ENCODE peak calls at places on chromosomes 4 and X, in ten cellular contexts. J, E, X, I, Q, H, O, Y, C and P are unnamed samples.

GRCh38 chr4:8910100-8910821 is 38.6 kb upstream of the HMX1 start:
- DNase-seq in J (no peak), E (no peak), X (peak), I (peak), Q (peak), H (no peak), O (peak), Y (no peak), C (no peak), P (no peak)

GRCh38 chrX:1807301-1807731 is 192.5 kb downstream of the ASMT start:
- DNase-seq in J (no peak), E (peak), X (no peak), I (no peak), Q (no peak), H (no peak), O (no peak), Y (peak), C (peak), P (no peak)

GRCh38 chr4:1661695-1662094 is 22.4 kb downstream of the FAM53A start:
- DNase-seq in J (peak), E (no peak), X (no peak), I (no peak), Q (no peak), H (no peak), O (no peak), Y (no peak), C (no peak), P (no peak)

GRCh38 chrX:15579778-15580747 is 20.7 kb downstream of the ACE2 start:
- DNase-seq in J (no peak), E (peak), X (no peak), I (no peak), Q (no peak), H (no peak), O (no peak), Y (no peak), C (peak), P (no peak)

GRCh38 chr4:69823481-69824186 is 36.3 kb downstream of the SULT1E1 start:
- DNase-seq in J (peak), E (peak), X (no peak), I (no peak), Q (no peak), H (no peak), O (no peak), Y (no peak), C (no peak), P (no peak)

GRCh38 chr4:107863416-107863815 is 38.7 kb downstream of the SGMS2 start:
- DNase-seq in J (no peak), E (peak), X (no peak), I (no peak), Q (no peak), H (no peak), O (no peak), Y (no peak), C (peak), P (no peak)

GRCh38 chr4:25859429-25860148 is 3.2 kb downstream of the SEL1L3 start:
- DNase-seq in J (no peak), E (no peak), X (no peak), I (no peak), Q (no peak), H (peak), O (no peak), Y (no peak), C (peak), P (peak)

GRCh38 chr4:118034061-118034785 is at the start of gene NDST3:
- DNase-seq in J (peak), E (peak), X (no peak), I (peak), Q (peak), H (no peak), O (no peak), Y (peak), C (peak), P (peak)

GRCh38 chr4:167230744-167231143 is 3.5 kb downstream of the SPOCK3 start:
- DNase-seq in J (no peak), E (no peak), X (no peak), I (no peak), Q (no peak), H (no peak), O (no peak), Y (no peak), C (no peak), P (no peak)

GRCh38 chrX:150473371-150473770 is 95.0 kb upstream of the MTM1 start:
- DNase-seq in J (no peak), E (no peak), X (no peak), I (no peak), Q (no peak), H (no peak), O (no peak), Y (no peak), C (no peak), P (no peak)

GRCh38 chr4:74772783-74773182 is 21.5 kb downstream of the BTC start:
- DNase-seq in J (no peak), E (no peak), X (no peak), I (no peak), Q (no peak), H (no peak), O (no peak), Y (no peak), C (no peak), P (no peak)

GRCh38 chrX:16836371-16836770 is 33.8 kb downstream of the RBBP7 start:
- DNase-seq in J (peak), E (no peak), X (no peak), I (peak), Q (peak), H (peak), O (no peak), Y (no peak), C (peak), P (no peak)

GRCh38 chrX:31663172-31663571 is 591.3 kb upstream of the FTHL17 start:
- DNase-seq in J (no peak), E (no peak), X (no peak), I (no peak), Q (no peak), H (no peak), O (no peak), Y (no peak), C (no peak), P (no peak)

GRCh38 chrX:20545538-20545937 is 278.8 kb upstream of the RPS6KA3 start:
- DNase-seq in J (no peak), E (peak), X (no peak), I (no peak), Q (no peak), H (no peak), O (no peak), Y (no peak), C (peak), P (no peak)

GRCh38 chr4:96193061-96193460 is 353.2 kb downstream of the PDHA2 start:
- DNase-seq in J (no peak), E (no peak), X (no peak), I (no peak), Q (no peak), H (no peak), O (no peak), Y (no peak), C (peak), P (no peak)

GRCh38 chrX:103531002-103531401 is 11.7 kb upstream of the RAB40A start:
- DNase-seq in J (no peak), E (peak), X (no peak), I (no peak), Q (no peak), H (no peak), O (no peak), Y (peak), C (peak), P (no peak)
- TF ChIP-seq CTCF in J (no peak), E (no peak), X (no peak), I (no peak), Q (no peak), H (no peak), O (no peak), Y (no peak), C (no peak), P (no peak)

GRCh38 chr4:84455697-84456096 is 43.4 kb downstream of the NKX6-1 start:
- DNase-seq in J (no peak), E (peak), X (no peak), I (no peak), Q (no peak), H (no peak), O (no peak), Y (no peak), C (peak), P (no peak)

GRCh38 chr4:84456157-84456556 is 42.9 kb downstream of the NKX6-1 start:
- DNase-seq in J (no peak), E (no peak), X (no peak), I (no peak), Q (no peak), H (no peak), O (no peak), Y (no peak), C (no peak), P (no peak)

GRCh38 chr4:84451546-84451945 is 47.5 kb downstream of the NKX6-1 start:
- DNase-seq in J (no peak), E (peak), X (no peak), I (no peak), Q (no peak), H (no peak), O (no peak), Y (no peak), C (no peak), P (no peak)
- TF ChIP-seq CTCF in J (peak), E (peak), X (no peak), I (peak), Q (no peak), H (no peak), O (no peak), Y (peak), C (peak), P (peak)

DNA sequence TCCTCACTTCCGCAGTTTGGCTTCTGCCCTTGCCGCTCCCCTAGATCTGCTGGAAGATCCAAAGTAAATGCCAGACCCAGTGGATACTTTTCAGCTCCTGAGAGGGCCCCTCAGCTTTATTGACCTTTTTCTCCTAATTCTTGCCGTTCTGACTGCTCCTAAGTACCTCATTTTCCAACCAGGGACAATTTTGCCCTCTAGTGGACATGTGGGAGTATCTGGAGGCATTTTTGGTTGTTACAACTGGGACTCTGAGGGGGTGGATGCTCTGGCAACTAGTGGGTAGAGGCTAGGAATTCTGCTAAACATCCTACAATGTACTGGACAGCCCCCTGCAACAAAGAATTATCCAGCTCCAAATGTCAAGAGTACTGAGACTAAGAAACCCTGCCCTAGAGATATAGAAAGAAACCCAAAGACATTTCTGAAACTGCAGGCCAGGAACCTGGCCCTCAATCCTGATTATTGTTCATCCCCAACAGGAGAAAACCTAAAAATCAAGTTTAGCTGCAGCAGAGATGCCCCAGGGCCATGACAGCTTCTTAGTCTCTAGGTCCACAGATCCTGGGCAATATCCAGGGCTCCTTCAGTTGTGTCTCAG is 3.4 kb downstream of the TEX13B start:
- DNase-seq in J (peak), E (peak), X (no peak), I (no peak), Q (no peak), H (no peak), O (no peak), Y (peak), C (peak), P (no peak)
- TF ChIP-seq CTCF in J (peak), E (peak), X (no peak), I (peak), Q (peak), H (no peak), O (no peak), Y (peak), C (peak), P (peak)

DNA sequence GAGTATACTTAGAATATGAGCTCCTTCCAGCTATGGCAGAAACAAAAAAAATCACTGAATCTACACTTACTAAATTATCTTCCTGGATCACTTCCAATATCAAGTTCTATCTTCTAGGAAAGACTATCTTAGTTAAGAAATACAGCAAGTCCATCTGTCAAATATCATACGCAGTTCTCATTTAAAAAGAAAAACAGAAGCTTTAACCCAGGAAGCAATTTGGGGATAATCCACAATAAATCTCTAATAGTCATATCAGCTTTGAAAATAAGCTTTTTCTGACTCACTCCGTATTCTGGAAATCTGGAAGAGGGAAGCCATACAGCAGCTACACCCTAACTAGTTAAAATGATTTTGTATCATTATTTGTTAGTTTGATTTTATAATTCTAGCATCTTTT is 37.2 kb downstream of the NFXL1 start:
- DNase-seq in J (no peak), E (no peak), X (no peak), I (no peak), Q (no peak), H (no peak), O (no peak), Y (no peak), C (no peak), P (no peak)
- TF ChIP-seq CTCF in J (no peak), E (no peak), X (no peak), I (no peak), Q (no peak), H (no peak), O (no peak), Y (no peak), C (no peak), P (no peak)

GRCh38 chr4:106323119-106323518 is 6.8 kb downstream of the AIMP1 start:
- DNase-seq in J (no peak), E (no peak), X (no peak), I (no peak), Q (no peak), H (no peak), O (no peak), Y (no peak), C (no peak), P (no peak)
- TF ChIP-seq CTCF in J (no peak), E (no peak), X (no peak), I (no peak), Q (no peak), H (no peak), O (no peak), Y (no peak), C (no peak), P (no peak)

DNA sequence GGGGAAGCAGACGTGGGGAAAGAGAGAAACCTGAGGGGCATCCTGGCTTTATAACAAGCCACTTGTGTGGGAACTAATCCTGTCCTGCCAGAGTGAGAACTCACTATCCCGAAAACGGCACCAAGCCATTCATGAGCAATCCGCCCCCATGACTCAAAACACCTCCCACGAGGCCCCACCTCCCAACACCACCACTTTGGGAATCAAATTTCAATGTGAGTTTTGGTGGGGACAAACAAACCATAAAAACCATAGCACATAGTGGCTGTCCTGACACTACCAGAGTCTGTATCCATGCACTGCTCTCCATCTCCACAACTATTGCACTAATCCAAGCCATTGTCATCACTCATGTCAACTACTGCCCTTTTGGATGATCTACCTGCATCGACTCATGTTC is 28.5 kb upstream of the SEPTIN6 start:
- DNase-seq in J (no peak), E (no peak), X (no peak), I (no peak), Q (no peak), H (no peak), O (no peak), Y (no peak), C (no peak), P (no peak)
- TF ChIP-seq CTCF in J (no peak), E (no peak), X (no peak), I (no peak), Q (no peak), H (no peak), O (no peak), Y (no peak), C (no peak), P (no peak)

GRCh38 chrX:110992611-110993010 is 103.4 kb upstream of the PAK3 start:
- DNase-seq in J (peak), E (peak), X (no peak), I (peak), Q (no peak), H (peak), O (no peak), Y (no peak), C (peak), P (peak)
- TF ChIP-seq CTCF in J (peak), E (peak), X (no peak), I (peak), Q (peak), H (peak), O (no peak), Y (peak), C (peak), P (peak)

GRCh38 chrX:135639066-135639815 is 74.2 kb upstream of the CT45A1 start:
- DNase-seq in J (no peak), E (no peak), X (no peak), I (no peak), Q (no peak), H (no peak), O (no peak), Y (no peak), C (no peak), P (no peak)
- TF ChIP-seq CTCF in J (no peak), E (no peak), X (no peak), I (no peak), Q (no peak), H (no peak), O (no peak), Y (no peak), C (no peak), P (no peak)

DNA sequence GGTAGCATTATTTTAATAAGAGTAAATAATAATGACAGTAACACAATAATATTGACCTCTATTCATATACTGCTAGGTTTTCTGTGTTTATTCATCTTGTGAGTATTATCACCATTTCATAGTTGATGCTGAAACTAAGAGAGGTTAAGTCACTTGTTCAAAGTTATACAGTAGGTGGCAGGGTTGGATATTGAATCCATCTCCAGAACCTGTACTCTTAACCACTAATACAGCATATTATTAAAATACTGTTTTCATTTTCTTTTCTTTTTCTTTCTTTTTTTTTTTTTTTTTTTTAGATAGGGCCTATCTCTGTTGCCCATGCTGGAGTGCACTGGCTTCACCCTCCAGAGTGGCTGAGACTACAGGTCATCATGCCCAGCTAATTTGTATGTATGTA is 7.1 kb upstream of the ELF2 start:
- DNase-seq in J (no peak), E (no peak), X (no peak), I (no peak), Q (no peak), H (no peak), O (no peak), Y (peak), C (peak), P (peak)
- TF ChIP-seq CTCF in J (peak), E (peak), X (no peak), I (no peak), Q (peak), H (no peak), O (no peak), Y (peak), C (no peak), P (peak)

DNA sequence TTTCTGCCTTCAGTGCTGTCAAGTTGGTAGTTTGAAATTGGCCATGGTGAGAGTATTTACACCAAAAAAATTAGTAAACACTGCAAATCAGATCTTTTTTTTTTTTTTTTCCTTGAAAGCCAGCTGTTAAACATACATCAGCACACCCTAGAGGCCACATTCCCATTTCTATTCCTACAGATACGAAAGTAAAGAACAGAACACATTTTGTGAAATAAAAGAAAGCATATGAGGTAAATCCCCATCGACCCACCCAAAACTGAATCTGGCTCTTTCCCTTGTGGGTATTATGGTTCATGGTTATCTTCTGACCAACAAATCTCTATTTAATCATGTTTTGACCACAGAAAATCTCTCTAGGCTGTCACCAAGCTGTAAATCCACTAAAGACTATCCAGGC is 41.8 kb upstream of the AP1AR start:
- DNase-seq in J (no peak), E (no peak), X (no peak), I (no peak), Q (no peak), H (no peak), O (no peak), Y (peak), C (no peak), P (no peak)
- TF ChIP-seq CTCF in J (peak), E (peak), X (no peak), I (no peak), Q (no peak), H (no peak), O (no peak), Y (peak), C (peak), P (no peak)